ENCODE peak calls at places on chromosomes 5 and 9, in seven cellular contexts. W, H, E, U, X, M and T are unnamed samples. For H3K4me1, the result is how much of the 10 kb centered on the place peaks cover.

GRCh38 chr5:10562202-10563131 is 1.4 kb upstream of the ANKRD33B start:
- DNase-seq in W (peak), H (no peak), E (no peak), U (no peak), X (no peak), M (no peak), T (no peak)

GRCh38 chr9:78666818-78667429 is 370.0 kb downstream of the PSAT1 start:
- DNase-seq in W (no peak), H (no peak), E (no peak), U (no peak), X (no peak), M (no peak), T (no peak)

GRCh38 chr9:97812247-97812543 is 40.8 kb upstream of the FOXE1 start:
- DNase-seq in W (no peak), H (no peak), E (no peak), U (no peak), X (no peak), M (no peak), T (no peak)

GRCh38 chr9:109117856-109118801 is 1.6 kb downstream of the TMEM245 start:
- DNase-seq in W (peak), H (peak), E (peak), U (no peak), X (no peak), M (no peak), T (no peak)

GRCh38 chr9:6584881-6585597 is 60.5 kb downstream of the GLDC start:
- DNase-seq in W (peak), H (no peak), E (no peak), U (no peak), X (no peak), M (peak), T (no peak)

GRCh38 chr5:169831331-169831730 is 149.0 kb downstream of the INSYN2B start:
- DNase-seq in W (no peak), H (no peak), E (no peak), U (no peak), X (no peak), M (no peak), T (no peak)

GRCh38 chr5:94693043-94693822 is 74.8 kb downstream of the SLF1 start:
- DNase-seq in W (peak), H (no peak), E (no peak), U (no peak), X (no peak), M (peak), T (no peak)

GRCh38 chr9:99824378-99825157 is 2.9 kb downstream of the NR4A3 start:
- DNase-seq in W (peak), H (peak), E (no peak), U (peak), X (peak), M (no peak), T (no peak)

GRCh38 chr5:34944044-34944443 is 14.7 kb downstream of the DNAJC21 start:
- DNase-seq in W (no peak), H (no peak), E (no peak), U (no peak), X (no peak), M (no peak), T (no peak)

GRCh38 chr5:179166171-179166885 is 106.2 kb downstream of the ZNF354C start:
- DNase-seq in W (no peak), H (peak), E (no peak), U (no peak), X (no peak), M (no peak), T (no peak)

GRCh38 chr9:137252555-137253506 is 1.7 kb downstream of the STPG3 start:
- DNase-seq in W (peak), H (no peak), E (no peak), U (no peak), X (no peak), M (no peak), T (no peak)

GRCh38 chr9:71685394-71685793 is 82.9 kb downstream of the CEMIP2 start:
- DNase-seq in W (no peak), H (no peak), E (no peak), U (no peak), X (no peak), M (no peak), T (no peak)

GRCh38 chr5:157312492-157312891 is 46.6 kb downstream of the CYFIP2 start:
- DNase-seq in W (peak), H (no peak), E (no peak), U (peak), X (no peak), M (peak), T (no peak)

GRCh38 chr5:6773342-6774035 is 60.3 kb downstream of the TENT4A start:
- DNase-seq in W (no peak), H (no peak), E (no peak), U (no peak), X (no peak), M (no peak), T (no peak)

GRCh38 chr5:150565868-150566267 is 57.9 kb downstream of the NDST1 start:
- DNase-seq in W (no peak), H (no peak), E (no peak), U (no peak), X (no peak), M (no peak), T (no peak)

GRCh38 chr5:39759696-39760095 is 334.9 kb upstream of the DAB2 start:
- DNase-seq in W (no peak), H (no peak), E (no peak), U (no peak), X (no peak), M (no peak), T (no peak)

GRCh38 chr5:12636209-12636608 is 732.0 kb upstream of the CTNND2 start:
- DNase-seq in W (no peak), H (no peak), E (no peak), U (no peak), X (no peak), M (no peak), T (no peak)

GRCh38 chr9:105062222-105062850 is 134.4 kb upstream of the ABCA1 start:
- DNase-seq in W (no peak), H (no peak), E (no peak), U (no peak), X (no peak), M (no peak), T (no peak)

GRCh38 chr9:34732478-34732877 is 22.5 kb upstream of the CCL21 start:
- DNase-seq in W (no peak), H (no peak), E (no peak), U (no peak), X (no peak), M (no peak), T (no peak)

GRCh38 chr5:36982146-36982545 is 105.6 kb downstream of the NIPBL start:
- DNase-seq in W (no peak), H (no peak), E (no peak), U (no peak), X (no peak), M (no peak), T (no peak)

GRCh38 chr9:74125916-74126315 is 371.2 kb upstream of the RORB start:
- DNase-seq in W (no peak), H (no peak), E (no peak), U (peak), X (no peak), M (no peak), T (no peak)

GRCh38 chr9:6098431-6098830 is 83.0 kb upstream of the RANBP6 start:
- DNase-seq in W (no peak), H (no peak), E (no peak), U (no peak), X (no peak), M (no peak), T (no peak)

GRCh38 chr5:107563957-107564544 is 106.7 kb downstream of the EFNA5 start:
- DNase-seq in W (no peak), H (no peak), E (no peak), U (no peak), X (no peak), M (no peak), T (no peak)

GRCh38 chr5:32852535-32852934 is 141.4 kb downstream of the NPR3 start:
- DNase-seq in W (no peak), H (peak), E (no peak), U (peak), X (peak), M (no peak), T (no peak)

GRCh38 chr5:34684281-34684979 is 28.3 kb downstream of the RAI14 start:
- DNase-seq in W (no peak), H (no peak), E (no peak), U (peak), X (peak), M (peak), T (no peak)

DNA sequence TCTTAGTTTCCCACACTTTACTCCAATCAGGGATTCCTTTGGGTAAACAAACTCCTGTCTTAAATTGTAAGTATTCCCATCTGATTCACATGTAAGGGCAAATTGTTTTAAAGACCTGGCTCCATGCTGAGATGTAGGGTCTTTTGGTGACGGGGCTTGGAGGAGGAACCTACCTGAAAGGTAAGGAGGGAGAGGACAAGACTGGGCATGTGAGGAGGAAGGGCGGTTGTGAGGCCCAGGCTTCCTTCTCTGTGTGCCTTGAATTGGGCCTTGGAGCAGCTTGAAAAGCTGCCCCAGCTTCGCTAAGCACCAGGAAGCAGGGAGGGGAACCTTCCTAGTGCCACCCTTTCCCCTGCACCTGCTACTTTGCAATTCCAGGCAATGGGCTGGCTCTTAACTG is 86.8 kb downstream of the C9orf152 start:
- DNase-seq in W (no peak), H (no peak), E (no peak), U (no peak), X (no peak), M (no peak), T (no peak)
- H3K4me1 ChIP-seq in W (half or more), H (half or more), E (under half), U (under half), X (under half), M (under half), T (under half)

DNA sequence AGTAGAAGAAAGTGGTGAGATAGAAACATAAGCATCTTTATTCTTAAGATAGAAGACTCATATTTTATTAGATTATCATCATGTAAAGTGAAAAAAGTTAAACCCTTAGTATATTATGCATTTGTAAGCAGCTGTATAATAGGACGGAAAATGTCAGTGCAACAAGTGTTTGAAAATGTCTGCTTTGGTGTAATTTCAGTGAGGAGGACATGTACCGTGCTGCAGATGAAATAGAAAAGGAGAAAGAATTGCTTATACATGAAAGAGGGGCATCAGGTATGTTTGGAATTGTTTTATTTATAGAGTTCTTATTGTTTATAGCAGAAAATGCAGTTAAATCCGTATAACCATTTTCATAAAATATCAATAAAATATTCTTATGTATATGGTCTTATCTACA is 8.9 kb downstream of the OTULIN start:
- DNase-seq in W (no peak), H (no peak), E (no peak), U (no peak), X (no peak), M (no peak), T (no peak)
- H3K4me1 ChIP-seq in W (half or more), H (half or more), E (under half), U (under half), X (under half), M (under half), T (under half)

GRCh38 chr5:2330731-2331130 is 420.7 kb downstream of the IRX2 start:
- DNase-seq in W (no peak), H (no peak), E (no peak), U (no peak), X (no peak), M (no peak), T (no peak)
- H3K4me1 ChIP-seq in W (under half), H (under half), E (under half), U (under half), X (under half), M (under half), T (under half)

GRCh38 chr5:141519605-141520288 is 30.9 kb downstream of the PCDHGC5 start:
- DNase-seq in W (no peak), H (no peak), E (no peak), U (no peak), X (no peak), M (no peak), T (no peak)

GRCh38 chr5:141516648-141517025 is 27.8 kb downstream of the PCDHGC5 start:
- DNase-seq in W (no peak), H (peak), E (peak), U (no peak), X (no peak), M (no peak), T (no peak)

GRCh38 chr5:141517902-141518610 is 29.2 kb downstream of the PCDHGC5 start:
- DNase-seq in W (no peak), H (no peak), E (no peak), U (no peak), X (no peak), M (no peak), T (no peak)

GRCh38 chr5:141517321-141517720 is 28.4 kb downstream of the PCDHGC5 start:
- DNase-seq in W (no peak), H (no peak), E (no peak), U (no peak), X (no peak), M (no peak), T (no peak)

GRCh38 chr5:141518616-141519015 is 29.7 kb downstream of the PCDHGC5 start:
- DNase-seq in W (no peak), H (no peak), E (no peak), U (no peak), X (no peak), M (no peak), T (no peak)
- H3K4me1 ChIP-seq in W (half or more), H (half or more), E (under half), U (under half), X (half or more), M (under half), T (under half)

GRCh38 chr5:149421834-149422233 is 42.7 kb upstream of the IL17B start:
- DNase-seq in W (no peak), H (no peak), E (no peak), U (no peak), X (no peak), M (no peak), T (no peak)
- H3K4me1 ChIP-seq in W (under half), H (half or more), E (half or more), U (under half), X (half or more), M (under half), T (under half)

GRCh38 chr5:56763711-56764466 is 51.5 kb upstream of the MAP3K1 start:
- DNase-seq in W (peak), H (no peak), E (no peak), U (no peak), X (no peak), M (no peak), T (peak)
- H3K4me1 ChIP-seq in W (under half), H (under half), E (under half), U (under half), X (under half), M (under half), T (under half)